ENCODE peak calls at places on chromosomes 7 and 10, in six cellular contexts. G is left lobe of liver; J is kidney; U is stimulated activated CD4-positive, alpha-beta T cell treated with anti-CD3 and anti-CD28 coated beads, Interleukin-4, amount 100 ng/mL, for 48 hours; F is activated CD4-positive, alpha-beta T cell treated with anti-CD3 and anti-CD28 coated beads for 36 hours; W is SW480. T is an unnamed sample.

GRCh38 chr7:56538541-56539429 is 422.6 kb upstream of the NUPR2 start:
- DNase-seq in G (no peak), J (no peak), U (no peak), F (no peak), W (no peak), T (no peak)

GRCh38 chr7:11747715-11748485 is 84.1 kb downstream of the THSD7A start:
- DNase-seq in G (no peak), J (no peak), U (no peak), F (no peak), W (no peak), T (no peak)

GRCh38 chr10:31582365-31583052 is 263.5 kb downstream of the ZEB1 start:
- DNase-seq in G (no peak), J (no peak), U (no peak), F (no peak), W (peak), T (peak)

GRCh38 chr10:114412907-114413386 is 8.6 kb upstream of the AFAP1L2 start:
- DNase-seq in G (no peak), J (peak), U (no peak), F (no peak), W (no peak), T (peak)

GRCh38 chr10:21978191-21978862 is 25.2 kb downstream of the DNAJC1 start:
- DNase-seq in G (no peak), J (no peak), U (no peak), F (no peak), W (no peak), T (peak)

GRCh38 chr7:45699726-45700390 is 125.7 kb downstream of the ADCY1 start:
- DNase-seq in G (peak), J (no peak), U (no peak), F (no peak), W (no peak), T (no peak)

GRCh38 chr10:78656815-78657621 is 411.7 kb upstream of the ZMIZ1 start:
- DNase-seq in G (no peak), J (peak), U (no peak), F (no peak), W (no peak), T (peak)

GRCh38 chr7:135147341-135147898 is 452 bp upstream of the TMEM140 start:
- DNase-seq in G (no peak), J (no peak), U (no peak), F (no peak), W (no peak), T (no peak)

GRCh38 chr10:84291389-84291788 is 37.0 kb upstream of the CCSER2 start:
- DNase-seq in G (no peak), J (no peak), U (no peak), F (no peak), W (peak), T (peak)

GRCh38 chr10:97879241-97879640 is 29.6 kb downstream of the GOLGA7B start:
- DNase-seq in G (no peak), J (no peak), U (no peak), F (no peak), W (no peak), T (no peak)

GRCh38 chr10:130039141-130039540 is 71.5 kb downstream of the C10orf143 start:
- DNase-seq in G (no peak), J (no peak), U (no peak), F (no peak), W (no peak), T (no peak)

GRCh38 chr7:12067156-12067831 is 143.8 kb upstream of the TMEM106B start:
- DNase-seq in G (peak), J (peak), U (peak), F (peak), W (peak), T (peak)

GRCh38 chr10:110457851-110458582 is 39.7 kb upstream of the DUSP5 start:
- DNase-seq in G (peak), J (no peak), U (no peak), F (no peak), W (no peak), T (no peak)

GRCh38 chr10:971150-971542 is 17.1 kb upstream of the GTPBP4 start:
- DNase-seq in G (no peak), J (no peak), U (no peak), F (no peak), W (no peak), T (peak)

GRCh38 chr7:23107781-23108180 is 2.2 kb downstream of the KLHL7 start:
- DNase-seq in G (no peak), J (no peak), U (no peak), F (no peak), W (no peak), T (no peak)

GRCh38 chr10:14296081-14296709 is 34.5 kb downstream of the FRMD4A start:
- DNase-seq in G (peak), J (no peak), U (no peak), F (no peak), W (no peak), T (no peak)